ENCODE peak calls at places on chromosome 5, in six cellular contexts. H is lower lobe of right lung, I is fibroblast of the aortic adventitia, O is uterus, J is AG04450, B is upper lobe of right lung. G is an unnamed sample.

GRCh38 chr5:69364850-69365249 is 4.5 kb downstream of the AK6 start:
- DNase-seq in H (no peak), I (no peak), O (no peak), J (no peak), B (no peak), G (no peak)

GRCh38 chr5:35651002-35651756 is 33.5 kb downstream of the SPEF2 start:
- DNase-seq in H (no peak), I (peak; percentile 10), O (no peak), J (peak; percentile 21), B (no peak), G (peak; percentile 16)

GRCh38 chr5:60207031-60207430 is 313.5 kb upstream of the PDE4D start:
- DNase-seq in H (no peak), I (no peak), O (no peak), J (no peak), B (no peak), G (no peak)

GRCh38 chr5:107636555-107636954 is 34.2 kb downstream of the EFNA5 start:
- DNase-seq in H (no peak), I (peak; percentile 8), O (no peak), J (no peak), B (no peak), G (no peak)

GRCh38 chr5:127962491-127962890 is 121.1 kb upstream of the SLC12A2 start:
- DNase-seq in H (no peak), I (no peak), O (no peak), J (no peak), B (no peak), G (no peak)

GRCh38 chr5:150801117-150801927 is 22.8 kb downstream of the SMIM3 start:
- DNase-seq in H (no peak), I (peak; percentile 88), O (no peak), J (no peak), B (no peak), G (no peak)

GRCh38 chr5:26647781-26648180 is 390.6 kb downstream of the CDH9 start:
- DNase-seq in H (no peak), I (no peak), O (no peak), J (no peak), B (no peak), G (no peak)

GRCh38 chr5:72604111-72604792 is 97.0 kb upstream of the ZNF366 start:
- DNase-seq in H (no peak), I (no peak), O (no peak), J (no peak), B (no peak), G (no peak)

GRCh38 chr5:80245986-80246781 is 9.7 kb downstream of the SERINC5 start:
- DNase-seq in H (no peak), I (peak; percentile 85), O (no peak), J (no peak), B (no peak), G (no peak)

GRCh38 chr5:172172912-172173591 is 15.0 kb downstream of the STK10 start:
- DNase-seq in H (no peak), I (no peak), O (no peak), J (no peak), B (no peak), G (no peak)

GRCh38 chr5:135127604-135128240 is 93.7 kb upstream of the PITX1 start:
- DNase-seq in H (no peak), I (peak; percentile 80), O (no peak), J (peak; percentile 82), B (no peak), G (no peak)

GRCh38 chr5:93676707-93677106 is 64.7 kb downstream of the POU5F2 start:
- DNase-seq in H (no peak), I (peak; percentile 10), O (no peak), J (no peak), B (no peak), G (no peak)

GRCh38 chr5:105331558-105331957 is 1769.0 kb upstream of the NUDT12 start:
- DNase-seq in H (no peak), I (no peak), O (no peak), J (no peak), B (no peak), G (no peak)

GRCh38 chr5:4924581-4924980 is 215.5 kb upstream of the ADAMTS16 start:
- DNase-seq in H (no peak), I (peak; percentile 38), O (no peak), J (no peak), B (no peak), G (no peak)

GRCh38 chr5:151048526-151048925 is 28.1 kb downstream of the GPX3 start:
- DNase-seq in H (no peak), I (no peak), O (no peak), J (no peak), B (no peak), G (no peak)

GRCh38 chr5:75243100-75243499 is 6.4 kb upstream of the ANKRD31 start:
- DNase-seq in H (no peak), I (no peak), O (no peak), J (no peak), B (no peak), G (no peak)

GRCh38 chr5:157137691-157138090 is 5.0 kb downstream of the MED7 start:
- DNase-seq in H (no peak), I (no peak), O (no peak), J (no peak), B (no peak), G (no peak)

GRCh38 chr5:148912714-148913398 is 86.4 kb downstream of the ADRB2 start:
- DNase-seq in H (no peak), I (peak; percentile 95), O (no peak), J (peak; percentile 91), B (no peak), G (peak; percentile 73)

GRCh38 chr5:61918606-61919005 is 387.4 kb upstream of the KIF2A start:
- DNase-seq in H (no peak), I (no peak), O (no peak), J (no peak), B (no peak), G (no peak)

GRCh38 chr5:31770157-31770556 is 131.2 kb downstream of the PDZD2 start:
- DNase-seq in H (no peak), I (no peak), O (no peak), J (no peak), B (no peak), G (no peak)

GRCh38 chr5:91875133-91875779 is 492.1 kb upstream of the ARRDC3 start:
- DNase-seq in H (no peak), I (no peak), O (no peak), J (peak; percentile 0), B (no peak), G (no peak)

GRCh38 chr5:119358901-119359603 is 3.2 kb downstream of the TNFAIP8 start:
- DNase-seq in H (no peak), I (no peak), O (no peak), J (no peak), B (no peak), G (no peak)
- H3K4me3 ChIP-seq in H (no peak overlapping the region), I (no peak overlapping the region), O (no peak overlapping the region), J (no peak overlapping the region), B (no peak overlapping the region), G (no peak overlapping the region)

GRCh38 chr5:168829922-168830417 is 250.8 kb upstream of the PANK3 start:
- DNase-seq in H (no peak), I (no peak), O (no peak), J (no peak), B (no peak), G (no peak)

GRCh38 chr5:168826292-168826725 is 247.1 kb upstream of the PANK3 start:
- DNase-seq in H (no peak), I (no peak), O (no peak), J (no peak), B (no peak), G (no peak)

GRCh38 chr5:168829044-168829443 is 249.9 kb upstream of the PANK3 start:
- DNase-seq in H (no peak), I (no peak), O (no peak), J (no peak), B (no peak), G (no peak)

GRCh38 chr5:168830833-168831232 is 251.7 kb upstream of the PANK3 start:
- DNase-seq in H (no peak), I (no peak), O (no peak), J (no peak), B (no peak), G (no peak)

GRCh38 chr5:168827636-168828035 is 248.5 kb upstream of the PANK3 start:
- DNase-seq in H (no peak), I (no peak), O (no peak), J (no peak), B (no peak), G (no peak)
- H3K4me3 ChIP-seq in H (no peak overlapping the region), I (no peak overlapping the region), O (no peak overlapping the region), J (no peak overlapping the region), B (no peak overlapping the region), G (no peak overlapping the region)

GRCh38 chr5:1933364-1934055 is 50.8 kb upstream of the IRX4 start:
- DNase-seq in H (no peak), I (no peak), O (no peak), J (no peak), B (no peak), G (no peak)

GRCh38 chr5:1930501-1930879 is 47.8 kb upstream of the IRX4 start:
- DNase-seq in H (no peak), I (no peak), O (peak; percentile 23), J (no peak), B (peak; percentile 54), G (no peak)

GRCh38 chr5:1931590-1932138 is 48.9 kb upstream of the IRX4 start:
- DNase-seq in H (no peak), I (no peak), O (peak; percentile 61), J (no peak), B (peak; percentile 64), G (no peak)

GRCh38 chr5:1929108-1929991 is 46.6 kb upstream of the IRX4 start:
- DNase-seq in H (no peak), I (no peak), O (no peak), J (no peak), B (no peak), G (no peak)

DNA sequence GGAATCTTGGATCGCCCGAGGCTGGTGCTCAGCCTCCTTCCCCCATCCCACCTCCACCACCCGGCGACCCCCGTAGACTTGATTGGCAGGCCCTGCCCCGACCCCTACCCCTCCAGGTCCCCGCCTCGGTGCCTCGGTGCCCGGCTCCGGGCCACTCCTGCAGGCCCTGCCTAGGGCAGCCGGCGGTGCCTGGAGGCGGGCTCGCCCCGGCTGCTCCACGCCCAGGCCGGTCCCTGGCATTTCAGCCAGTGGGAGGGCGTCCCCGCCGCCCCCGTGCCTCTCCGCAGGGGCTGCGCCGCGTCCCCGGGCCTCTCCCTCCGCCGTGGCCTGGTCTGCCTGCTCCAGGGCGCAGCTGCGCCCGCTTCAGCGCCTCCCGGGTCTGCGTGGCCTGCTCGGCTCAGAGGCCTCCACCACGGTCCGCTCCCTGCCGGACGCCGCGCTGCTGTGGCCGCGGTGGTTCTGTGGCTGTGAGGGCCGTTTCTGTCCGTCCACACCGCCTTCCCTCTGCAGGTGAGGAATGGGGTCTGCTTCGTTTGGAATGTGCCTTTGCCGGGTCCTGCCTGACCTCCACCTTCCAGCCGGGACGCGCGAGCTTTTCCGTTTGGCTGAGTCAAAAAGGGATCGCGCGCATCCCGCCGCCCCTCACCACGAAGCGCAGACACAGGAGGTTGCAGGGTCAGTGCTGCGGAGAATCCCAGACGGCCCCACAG is 48.3 kb upstream of the IRX4 start:
- DNase-seq in H (no peak), I (no peak), O (peak; percentile 56), J (no peak), B (peak; percentile 66), G (no peak)
- H3K4me3 ChIP-seq in H (peak overlapping the region; percentile 50), I (no peak overlapping the region), O (peak overlapping the region; percentile 36), J (no peak overlapping the region), B (peak overlapping the region; percentile 47), G (no peak overlapping the region)

DNA sequence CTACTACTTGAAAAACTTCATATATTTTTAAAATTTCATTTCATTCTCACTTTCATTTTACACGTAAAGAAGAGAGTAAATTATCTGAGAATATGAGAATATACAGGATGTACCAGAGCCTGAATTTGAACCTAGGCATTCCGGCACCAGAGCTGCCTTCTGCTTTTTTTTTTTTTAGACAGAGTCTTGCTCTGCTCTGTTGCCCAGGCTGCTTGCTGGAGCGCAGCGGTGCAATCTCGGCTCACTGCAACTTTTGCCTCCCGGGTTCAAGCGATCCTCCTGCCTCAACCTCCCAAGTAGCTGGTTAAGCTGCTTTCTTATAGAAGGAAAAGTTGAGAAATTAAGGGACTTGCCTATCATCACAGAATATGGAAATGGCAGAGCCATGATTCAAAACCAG is 540.1 kb downstream of the EBF1 start:
- DNase-seq in H (no peak), I (no peak), O (no peak), J (no peak), B (no peak), G (no peak)
- H3K4me3 ChIP-seq in H (no peak overlapping the region), I (no peak overlapping the region), O (no peak overlapping the region), J (no peak overlapping the region), B (no peak overlapping the region), G (no peak overlapping the region)

G was measured in HFF-Myc.